ENCODE peak calls at places on chromosomes 16 and 17, in nine cellular contexts. T is neural progenitor cell, S is left ventricle myocardium inferior, K is thoracic aorta, G is left lung, F is lower lobe of right lung, Z is body of pancreas, O is GM23248, R is MM.1S. U is an unnamed sample.

GRCh38 chr16:4360538-4361021 is 9.5 kb upstream of the PAM16 start:
- DNase-seq in T (peak; percentile 50), S (no peak), K (no peak), G (peak; percentile 67), F (no peak), Z (no peak), O (peak; percentile 22), R (no peak), U (no peak)

GRCh38 chr16:72467157-72467759 is 295.3 kb upstream of the PMFBP1 start:
- DNase-seq in T (peak; percentile 64), S (no peak), K (no peak), G (no peak), F (no peak), Z (peak; percentile 18), O (peak; percentile 72), R (peak; percentile 44), U (no peak)

GRCh38 chr16:72558501-72558900 is 386.5 kb upstream of the PMFBP1 start:
- DNase-seq in T (no peak), S (no peak), K (no peak), G (no peak), F (no peak), Z (no peak), O (no peak), R (no peak), U (no peak)

GRCh38 chr17:44363613-44364159 is at the start of gene FAM171A2:
- DNase-seq in T (peak; percentile 93), S (peak; percentile 60), K (no peak), G (peak; percentile 95), F (peak; percentile 79), Z (peak; percentile 34), O (peak; percentile 82), R (peak; percentile 68), U (peak; percentile 61)

GRCh38 chr17:41919840-41920579 is 1.3 kb upstream of the ACLY start:
- DNase-seq in T (no peak), S (no peak), K (no peak), G (no peak), F (peak; percentile 56), Z (peak; percentile 25), O (peak; percentile 54), R (no peak), U (peak; percentile 30)

GRCh38 chr16:88102597-88102996 is 151.4 kb downstream of the BANP start:
- DNase-seq in T (no peak), S (no peak), K (no peak), G (peak; percentile 65), F (peak; percentile 28), Z (no peak), O (no peak), R (no peak), U (no peak)

GRCh38 chr17:67862614-67863217 is 37.4 kb downstream of the BPTF start:
- DNase-seq in T (peak; percentile 7), S (no peak), K (no peak), G (no peak), F (no peak), Z (no peak), O (peak; percentile 11), R (no peak), U (no peak)

GRCh38 chr17:7932483-7932891 is 481 bp downstream of the CNTROB start:
- DNase-seq in T (peak; percentile 59), S (no peak), K (no peak), G (no peak), F (peak; percentile 58), Z (peak; percentile 37), O (peak; percentile 56), R (peak; percentile 16), U (no peak)

GRCh38 chr17:59699218-59699617 is 8.0 kb downstream of the PTRH2 start:
- DNase-seq in T (no peak), S (no peak), K (no peak), G (no peak), F (no peak), Z (no peak), O (no peak), R (no peak), U (no peak)

GRCh38 chr16:21116148-21116693 is 34.4 kb downstream of the DNAH3 start:
- DNase-seq in T (no peak), S (no peak), K (no peak), G (no peak), F (no peak), Z (no peak), O (peak; percentile 2), R (peak; percentile 22), U (no peak)

GRCh38 chr17:12996941-12997340 is 20.9 kb downstream of the ELAC2 start:
- DNase-seq in T (no peak), S (no peak), K (no peak), G (no peak), F (no peak), Z (no peak), O (no peak), R (no peak), U (no peak)

GRCh38 chr16:78396046-78396445 is 296.6 kb downstream of the WWOX start:
- DNase-seq in T (peak; percentile 11), S (no peak), K (no peak), G (no peak), F (no peak), Z (no peak), O (peak; percentile 1), R (no peak), U (no peak)

GRCh38 chr17:28404461-28404811 is 1.6 kb downstream of the SLC46A1 start:
- DNase-seq in T (no peak), S (no peak), K (no peak), G (no peak), F (peak; percentile 30), Z (no peak), O (no peak), R (no peak), U (peak; percentile 25)
- H3K27ac ChIP-seq in T (no peak overlapping the region), S (no peak overlapping the region), K (no peak overlapping the region), G (no peak overlapping the region), F (no peak overlapping the region), Z (peak overlapping the region; percentile 64), O (no peak overlapping the region), R (no peak overlapping the region), U (no peak overlapping the region)

GRCh38 chr16:12803203-12804093 is at the start of gene CPPED1:
- DNase-seq in T (peak; percentile 94), S (peak; percentile 95), K (peak; percentile 64), G (peak; percentile 99), F (peak; percentile 98), Z (peak; percentile 92), O (peak; percentile 98), R (peak; percentile 93), U (peak; percentile 94)

GRCh38 chr16:12802661-12803060 is 1.0 kb downstream of the CPPED1 start:
- DNase-seq in T (no peak), S (no peak), K (no peak), G (no peak), F (no peak), Z (no peak), O (peak; percentile 22), R (no peak), U (peak; percentile 38)

GRCh38 chr16:12805091-12805490 is 1.4 kb upstream of the CPPED1 start:
- DNase-seq in T (no peak), S (no peak), K (no peak), G (no peak), F (no peak), Z (no peak), O (peak; percentile 10), R (no peak), U (no peak)

GRCh38 chr16:12802048-12802447 is 1.6 kb downstream of the CPPED1 start:
- DNase-seq in T (no peak), S (no peak), K (no peak), G (no peak), F (no peak), Z (no peak), O (no peak), R (no peak), U (peak; percentile 82)

GRCh38 chr16:12804395-12804794 is 708 bp upstream of the CPPED1 start:
- DNase-seq in T (no peak), S (no peak), K (no peak), G (no peak), F (no peak), Z (no peak), O (no peak), R (no peak), U (no peak)
- H3K4me3 ChIP-seq in T (peak overlapping the region; percentile 76), S (peak overlapping the region; percentile 75), K (peak overlapping the region; percentile 82), G (no peak overlapping the region), F (peak overlapping the region; percentile 77), Z (no peak overlapping the region), O (peak overlapping the region; percentile 99), R (peak overlapping the region; percentile 100), U (peak overlapping the region; percentile 97)

DNA sequence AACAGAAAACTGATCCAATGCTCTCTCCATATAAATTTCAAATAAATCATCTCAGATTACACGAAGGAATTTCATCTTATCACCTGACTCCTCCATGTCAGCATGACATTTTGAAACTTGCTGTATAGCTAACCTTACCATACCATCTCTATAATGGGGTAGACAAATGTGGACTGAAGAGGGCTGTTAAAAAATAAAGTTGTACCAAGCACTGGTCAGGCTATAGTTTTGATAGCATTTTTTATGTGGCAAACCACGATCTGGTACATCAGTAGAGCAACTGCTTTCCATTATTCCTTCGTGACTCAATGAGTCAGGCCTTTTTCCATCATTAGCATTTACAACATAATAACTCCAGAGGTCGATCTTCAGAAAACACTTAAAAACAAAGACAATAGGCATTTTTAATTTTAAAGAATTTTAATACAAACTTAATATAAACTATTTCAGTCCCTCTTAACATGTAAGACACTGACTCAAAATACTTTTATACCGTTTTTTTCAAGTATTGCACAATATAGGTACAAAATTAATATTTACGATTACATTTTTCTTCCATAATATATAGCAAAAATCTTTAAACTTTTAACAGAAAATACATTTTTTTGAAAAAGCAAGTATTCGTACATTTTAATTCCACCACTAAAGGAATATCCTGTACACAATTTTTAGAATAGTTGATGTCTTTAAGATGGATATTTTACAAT is 4.2 kb downstream of the TOB1 start:
- DNase-seq in T (no peak), S (no peak), K (no peak), G (no peak), F (no peak), Z (no peak), O (peak; percentile 48), R (no peak), U (no peak)
- H3K27ac ChIP-seq in T (no peak overlapping the region), S (peak overlapping the region; percentile 99), K (peak overlapping the region; percentile 37), G (no peak overlapping the region), F (no peak overlapping the region), Z (peak overlapping the region; percentile 99), O (no peak overlapping the region), R (no peak overlapping the region), U (no peak overlapping the region)

GRCh38 chr17:40016692-40017000 is 1.4 kb downstream of the CSF3 start:
- DNase-seq in T (no peak), S (no peak), K (no peak), G (peak; percentile 59), F (no peak), Z (no peak), O (no peak), R (no peak), U (no peak)

GRCh38 chr17:40019140-40019991 is 4.1 kb downstream of the CSF3 start:
- DNase-seq in T (no peak), S (no peak), K (no peak), G (peak; percentile 70), F (no peak), Z (no peak), O (peak; percentile 87), R (no peak), U (no peak)

GRCh38 chr17:40017422-40018080 is 2.3 kb downstream of the CSF3 start:
- DNase-seq in T (no peak), S (peak; percentile 57), K (no peak), G (peak; percentile 63), F (no peak), Z (no peak), O (no peak), R (no peak), U (no peak)

GRCh38 chr17:40020146-40020545 is 4.9 kb downstream of the CSF3 start:
- DNase-seq in T (no peak), S (no peak), K (no peak), G (peak; percentile 61), F (no peak), Z (no peak), O (no peak), R (no peak), U (no peak)

GRCh38 chr17:40018211-40019121 is 3.2 kb downstream of the CSF3 start:
- DNase-seq in T (peak; percentile 68), S (peak; percentile 50), K (no peak), G (peak; percentile 67), F (no peak), Z (no peak), O (peak; percentile 51), R (no peak), U (no peak)
- H3K4me3 ChIP-seq in T (peak overlapping the region; percentile 19), S (no peak overlapping the region), K (no peak overlapping the region), G (no peak overlapping the region), F (no peak overlapping the region), Z (no peak overlapping the region), O (peak overlapping the region; percentile 24), R (no peak overlapping the region), U (no peak overlapping the region)